ENCODE peak calls at places on chromosomes 5 and 9, in four cellular contexts. L is sigmoid colon, W is adrenal gland, H is lower leg skin. A is an unnamed sample.

GRCh38 chr9:71822455-71822854 is 54.1 kb upstream of the CEMIP2 start:
- DNase-seq in L (no peak), W (no peak), H (no peak), A (no peak)

GRCh38 chr5:56075361-56075760 is 80.6 kb upstream of the IL6ST start:
- DNase-seq in L (peak), W (peak), H (peak), A (peak)

GRCh38 chr5:171162602-171163001 is 146.4 kb upstream of the TLX3 start:
- DNase-seq in L (no peak), W (peak), H (no peak), A (no peak)

GRCh38 chr5:113749334-113749733 is 235.8 kb downstream of the YTHDC2 start:
- DNase-seq in L (no peak), W (no peak), H (no peak), A (no peak)

GRCh38 chr9:37925786-37926736 is 22.1 kb upstream of the SLC25A51 start:
- DNase-seq in L (no peak), W (no peak), H (no peak), A (no peak)

GRCh38 chr5:149358294-149358651 is 427 bp downstream of the PCYOX1L start:
- DNase-seq in L (peak), W (peak), H (peak), A (no peak)

GRCh38 chr5:32339198-32339597 is 26.5 kb upstream of the MTMR12 start:
- DNase-seq in L (no peak), W (no peak), H (no peak), A (no peak)

GRCh38 chr5:132688536-132689409 is 15.0 kb downstream of the IL4 start:
- DNase-seq in L (no peak), W (no peak), H (no peak), A (no peak)

GRCh38 chr5:177557041-177557647 is 2.8 kb upstream of the FAM193B start:
- DNase-seq in L (no peak), W (no peak), H (no peak), A (no peak)

GRCh38 chr9:135359764-135360163 is 119.8 kb upstream of the PPP1R26 start:
- DNase-seq in L (no peak), W (no peak), H (no peak), A (no peak)

GRCh38 chr5:41748631-41749030 is 121.6 kb downstream of the OXCT1 start:
- DNase-seq in L (no peak), W (no peak), H (no peak), A (no peak)

GRCh38 chr5:80231243-80231642 is 24.6 kb downstream of the SERINC5 start:
- DNase-seq in L (no peak), W (no peak), H (no peak), A (no peak)

GRCh38 chr5:105304859-105305258 is 1742.3 kb upstream of the NUDT12 start:
- DNase-seq in L (no peak), W (no peak), H (no peak), A (no peak)

GRCh38 chr5:1380011-1380817 is 35.3 kb upstream of the CLPTM1L start:
- DNase-seq in L (no peak), W (peak), H (no peak), A (no peak)

GRCh38 chr5:1285883-1286291 is 9.0 kb downstream of the TERT start:
- DNase-seq in L (no peak), W (no peak), H (peak), A (no peak)

GRCh38 chr5:115725522-115725921 is 90.9 kb downstream of the CDO1 start:
- DNase-seq in L (no peak), W (no peak), H (no peak), A (no peak)

GRCh38 chr5:41112486-41113455 is 41.6 kb upstream of the MROH2B start:
- DNase-seq in L (peak), W (no peak), H (no peak), A (no peak)

GRCh38 chr5:143057580-143057999 is 287.4 kb downstream of the ARHGAP26 start:
- DNase-seq in L (no peak), W (no peak), H (no peak), A (no peak)

GRCh38 chr5:129098488-129099183 is 4.1 kb downstream of the ISOC1 start:
- DNase-seq in L (no peak), W (no peak), H (no peak), A (no peak)

GRCh38 chr5:157651623-157652376 is 438 bp downstream of the SOX30 start:
- DNase-seq in L (peak), W (peak), H (peak), A (peak)

GRCh38 chr5:39411051-39411450 is 13.7 kb downstream of the DAB2 start:
- DNase-seq in L (no peak), W (no peak), H (no peak), A (no peak)

GRCh38 chr9:109816490-109816889 is 36.5 kb downstream of the PALM2AKAP2 start:
- DNase-seq in L (no peak), W (peak), H (no peak), A (peak)

GRCh38 chr9:89991204-89991790 is 386.5 kb downstream of the GADD45G start:
- DNase-seq in L (no peak), W (no peak), H (no peak), A (no peak)

GRCh38 chr5:180605554-180606214 is 14.4 kb upstream of the SCGB3A1 start:
- DNase-seq in L (peak), W (peak), H (peak), A (no peak)

GRCh38 chr5:15573594-15573993 is 73.6 kb downstream of the FBXL7 start:
- DNase-seq in L (no peak), W (no peak), H (no peak), A (no peak)

GRCh38 chr5:131974956-131975726 is 29.7 kb upstream of the MEIKIN start:
- DNase-seq in L (no peak), W (peak), H (no peak), A (no peak)

GRCh38 chr5:32909207-32909606 is 198.1 kb downstream of the NPR3 start:
- DNase-seq in L (no peak), W (no peak), H (no peak), A (no peak)

GRCh38 chr5:95660060-95660459 is 13.5 kb downstream of the RFESD start:
- DNase-seq in L (no peak), W (no peak), H (no peak), A (no peak)

GRCh38 chr9:100222674-100223073 is 123.6 kb downstream of the INVS start:
- DNase-seq in L (no peak), W (no peak), H (no peak), A (no peak)

GRCh38 chr9:27151693-27152397 is 42.8 kb downstream of the TEK start:
- DNase-seq in L (no peak), W (no peak), H (no peak), A (no peak)

GRCh38 chr9:107881625-107882300 is 392.2 kb upstream of the KLF4 start:
- DNase-seq in L (no peak), W (no peak), H (no peak), A (no peak)

GRCh38 chr9:112750111-112750766 is at the start of gene SNX30:
- DNase-seq in L (peak), W (peak), H (peak), A (peak)
- TF ChIP-seq POLR2A in L (peak), W (peak), H (no peak), A (peak)

GRCh38 chr9:69876981-69877380 is 56.4 kb downstream of the CFAP95 start:
- DNase-seq in L (no peak), W (no peak), H (no peak), A (no peak)

GRCh38 chr9:69871143-69871834 is 50.7 kb downstream of the CFAP95 start:
- DNase-seq in L (no peak), W (no peak), H (no peak), A (no peak)

GRCh38 chr9:69877852-69878507 is 57.4 kb downstream of the CFAP95 start:
- DNase-seq in L (no peak), W (no peak), H (no peak), A (no peak)

GRCh38 chr9:69873401-69873950 is 52.9 kb downstream of the CFAP95 start:
- DNase-seq in L (no peak), W (no peak), H (no peak), A (no peak)

DNA sequence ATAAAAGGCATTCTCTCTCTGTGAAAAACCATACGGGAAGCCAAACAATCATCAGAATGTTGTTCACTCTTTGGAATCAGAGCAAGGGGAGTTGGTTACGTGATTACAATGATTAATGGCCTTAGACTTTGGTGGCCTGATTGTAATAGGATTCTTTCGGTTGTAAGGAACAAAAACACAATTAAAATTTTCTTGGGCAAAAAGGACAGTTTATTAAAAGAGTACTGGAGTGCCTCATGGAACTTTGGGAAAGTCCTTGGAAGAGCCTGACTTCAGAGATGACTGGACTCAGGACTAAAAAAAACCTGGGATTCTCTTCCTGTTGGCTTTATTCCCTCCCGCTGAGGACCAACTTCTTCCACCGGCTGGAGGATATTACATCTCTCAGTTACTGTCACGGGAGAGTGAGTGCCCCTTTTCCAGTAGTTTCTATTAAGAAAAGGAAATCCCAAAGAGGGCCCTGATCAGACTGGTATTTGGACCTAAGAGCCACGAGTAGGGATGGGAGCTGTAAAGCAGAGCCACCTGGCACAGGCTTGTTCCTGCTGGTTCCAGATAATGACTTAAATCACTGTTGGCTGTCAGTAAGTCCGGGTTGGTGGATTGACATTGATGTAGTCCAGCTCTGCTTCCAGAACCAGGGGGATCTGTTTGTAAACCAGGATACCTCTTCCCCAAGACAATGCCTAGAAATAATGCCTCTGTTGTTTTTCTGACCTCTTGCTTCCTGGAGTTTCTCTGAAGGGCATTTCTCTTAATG is 53.9 kb downstream of the CFAP95 start:
- DNase-seq in L (no peak), W (no peak), H (no peak), A (no peak)
- H3K4me3 ChIP-seq in L (no peak), W (no peak), H (no peak), A (no peak)

GRCh38 chr9:136724772-136725171 is 12.4 kb downstream of the DIPK1B start:
- DNase-seq in L (no peak), W (no peak), H (no peak), A (no peak)

GRCh38 chr9:136722093-136722968 is 10.0 kb downstream of the DIPK1B start:
- DNase-seq in L (no peak), W (no peak), H (peak), A (no peak)

GRCh38 chr9:136722969-136723356 is 10.6 kb downstream of the DIPK1B start:
- DNase-seq in L (no peak), W (no peak), H (no peak), A (no peak)

GRCh38 chr9:136723989-136724388 is 11.6 kb downstream of the DIPK1B start:
- DNase-seq in L (no peak), W (no peak), H (no peak), A (no peak)

DNA sequence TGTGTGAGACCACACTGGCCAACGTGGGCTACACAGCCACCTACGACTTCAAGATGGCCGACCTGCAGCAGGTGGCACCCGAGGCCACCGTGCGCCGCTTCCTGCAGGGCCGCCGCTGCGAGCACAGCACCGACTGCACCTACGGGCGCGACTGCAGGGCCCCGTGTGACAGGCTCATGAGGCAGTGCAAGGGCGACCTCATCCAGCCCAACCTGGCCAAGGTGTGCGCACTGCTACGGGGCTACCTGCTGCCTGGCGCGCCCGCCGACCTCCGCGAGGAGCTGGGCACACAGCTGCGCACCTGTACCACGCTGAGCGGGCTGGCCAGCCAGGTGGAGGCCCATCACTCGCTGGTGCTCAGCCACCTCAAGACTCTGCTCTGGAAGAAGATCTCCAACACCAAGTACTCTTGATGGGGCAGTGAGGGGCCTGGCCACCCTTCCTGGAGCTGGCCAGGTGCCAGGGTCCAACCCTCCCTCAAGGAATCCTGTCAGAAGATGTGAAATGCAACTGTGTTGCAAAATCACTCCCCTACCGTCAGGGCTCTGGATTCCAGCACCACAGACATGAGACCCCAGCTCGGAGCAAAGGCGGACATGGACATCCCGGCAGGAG is 11.1 kb downstream of the DIPK1B start:
- DNase-seq in L (no peak), W (no peak), H (no peak), A (no peak)
- TF ChIP-seq POLR2A in L (no peak), W (no peak), H (no peak), A (no peak)

DNA sequence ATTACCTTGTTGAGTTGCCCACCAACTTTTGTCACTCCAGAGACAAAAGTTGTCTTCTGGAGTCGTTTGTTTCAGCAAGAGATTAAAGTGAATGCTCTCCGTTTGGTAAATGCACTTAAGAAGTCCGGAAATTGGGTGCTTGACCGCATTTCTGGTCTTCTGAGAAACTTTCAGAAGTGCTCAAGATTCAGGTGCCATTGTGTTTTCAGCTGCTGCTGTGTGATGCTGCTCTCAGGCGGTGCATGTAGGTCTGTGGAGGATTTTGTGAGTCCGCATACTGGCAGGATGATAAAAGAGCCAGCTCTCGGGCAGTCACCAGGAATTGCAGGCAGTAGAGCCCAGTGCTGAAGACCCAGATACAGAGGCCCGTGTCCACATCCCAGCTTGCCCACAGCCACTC is 5.9 kb upstream of the NFIL3 start:
- DNase-seq in L (no peak), W (no peak), H (no peak), A (no peak)
- H3K4me3 ChIP-seq in L (no peak), W (no peak), H (no peak), A (no peak)

GRCh38 chr9:35728041-35728971 is 3.7 kb downstream of the TLN1 start:
- DNase-seq in L (peak), W (peak), H (peak), A (peak)

GRCh38 chr9:35729700-35730485 is 2.1 kb downstream of the TLN1 start:
- DNase-seq in L (peak), W (peak), H (no peak), A (peak)

GRCh38 chr9:35729101-35729500 is 2.9 kb downstream of the TLN1 start:
- DNase-seq in L (no peak), W (no peak), H (no peak), A (no peak)

GRCh38 chr9:35726876-35727438 is 5.0 kb downstream of the TLN1 start:
- DNase-seq in L (peak), W (peak), H (no peak), A (no peak)

DNA sequence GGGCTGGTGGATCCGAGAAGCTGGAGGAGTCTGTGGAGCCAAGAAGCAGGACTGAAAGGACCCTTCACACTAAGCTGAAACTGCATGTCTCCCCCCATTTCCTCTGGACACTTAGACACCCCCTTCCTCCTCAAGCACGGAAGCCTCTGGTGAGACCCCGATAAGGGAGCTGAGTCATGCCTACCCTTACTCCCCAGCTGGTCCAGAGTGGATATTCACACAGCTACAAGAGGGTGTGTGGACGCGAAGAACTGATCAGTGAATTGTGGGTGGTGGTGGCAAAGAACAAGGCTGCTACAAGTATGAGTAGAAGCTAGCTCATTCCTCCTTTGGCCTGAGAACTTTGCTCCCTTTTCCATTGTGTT is 4.3 kb downstream of the TLN1 start:
- DNase-seq in L (no peak), W (no peak), H (no peak), A (no peak)
- TF ChIP-seq POLR2A in L (no peak), W (no peak), H (no peak), A (no peak)